ENCODE peak calls at places on chromosomes 13 and 19, in five cellular contexts. T is activated CD8-positive, alpha-beta memory T cell treated with anti-CD3 and anti-CD28 coated beads, Interleukin-2, amount 10 ng/mL, durations not matched to agents 7 days and 5 days; X is body of pancreas; V is gastroesophageal sphincter; Y is naive thymus-derived CD8-positive, alpha-beta T cell. R is an unnamed sample.

GRCh38 chr13:98405690-98406344 is 171.1 kb downstream of the STK24 start:
- ATAC-seq in T (no peak), X (peak; percentile 57), V (no peak), Y (no peak), R (no peak)

GRCh38 chr19:41095703-41096102 is 7.5 kb downstream of the CYP2A13 start:
- ATAC-seq in T (peak; percentile 58), X (no peak), V (no peak), Y (peak; percentile 77), R (no peak)

GRCh38 chr13:75760182-75760981 is 124.3 kb downstream of the LMO7 start:
- ATAC-seq in T (peak; percentile 41), X (peak; percentile 86), V (peak; percentile 46), Y (peak; percentile 79), R (no peak)

GRCh38 chr13:80463673-80464352 is 122.9 kb upstream of the SPRY2 start:
- ATAC-seq in T (no peak), X (no peak), V (no peak), Y (no peak), R (no peak)

GRCh38 chr13:52348983-52349780 is 56.8 kb downstream of the THSD1 start:
- ATAC-seq in T (peak; percentile 45), X (no peak), V (no peak), Y (no peak), R (peak; percentile 20)

GRCh38 chr13:87536499-87536898 is 134.7 kb upstream of the SLITRK5 start:
- ATAC-seq in T (no peak), X (no peak), V (no peak), Y (no peak), R (no peak)

GRCh38 chr19:7729831-7730285 is 2.1 kb downstream of the CLEC4G start:
- ATAC-seq in T (no peak), X (no peak), V (no peak), Y (peak; percentile 67), R (peak; percentile 50)

GRCh38 chr13:98773053-98773452 is 20.6 kb upstream of the SLC15A1 start:
- ATAC-seq in T (no peak), X (no peak), V (no peak), Y (no peak), R (no peak)

GRCh38 chr13:103272770-103273169 is 206.6 kb upstream of the SLC10A2 start:
- ATAC-seq in T (no peak), X (no peak), V (no peak), Y (no peak), R (no peak)

GRCh38 chr19:7004313-7004931 is 16.8 kb downstream of the MBD3L2B start:
- ATAC-seq in T (peak; percentile 47), X (no peak), V (no peak), Y (peak; percentile 71), R (no peak)

GRCh38 chr13:73891805-73892204 is 242.4 kb downstream of the KLF12 start:
- ATAC-seq in T (no peak), X (no peak), V (no peak), Y (no peak), R (no peak)

GRCh38 chr19:18499055-18499775 is 22.7 kb downstream of the ELL start:
- ATAC-seq in T (no peak), X (no peak), V (no peak), Y (no peak), R (no peak)

GRCh38 chr19:42113641-42114348 is 18.5 kb downstream of the POU2F2 start:
- ATAC-seq in T (no peak), X (peak; percentile 17), V (peak; percentile 84), Y (no peak), R (peak; percentile 92)

GRCh38 chr13:76016799-76017198 is 380.7 kb downstream of the LMO7 start:
- ATAC-seq in T (peak; percentile 51), X (no peak), V (no peak), Y (no peak), R (no peak)

GRCh38 chr13:99984134-99984462 is 2.5 kb downstream of the ZIC2 start:
- ATAC-seq in T (no peak), X (no peak), V (no peak), Y (no peak), R (no peak)

GRCh38 chr19:19502808-19503602 is 12.3 kb downstream of the TSSK6 start:
- ATAC-seq in T (no peak), X (no peak), V (no peak), Y (no peak), R (no peak)

GRCh38 chr19:16470911-16471811 is 609 bp downstream of the EPS15L1 start:
- ATAC-seq in T (peak; percentile 28), X (peak; percentile 4), V (peak; percentile 4), Y (peak; percentile 16), R (peak; percentile 54)

GRCh38 chr19:35034005-35034502 is 3.8 kb downstream of the SCN1B start:
- ATAC-seq in T (no peak), X (no peak), V (no peak), Y (no peak), R (no peak)

GRCh38 chr13:26460652-26461051 is 96.8 kb upstream of the WASF3 start:
- ATAC-seq in T (no peak), X (peak; percentile 45), V (peak; percentile 80), Y (no peak), R (no peak)

GRCh38 chr19:56294557-56294956 is 20.1 kb downstream of the ZSCAN5A start:
- ATAC-seq in T (no peak), X (no peak), V (no peak), Y (no peak), R (no peak)

GRCh38 chr19:28878862-28879566 is 333.9 kb downstream of the UQCRFS1 start:
- ATAC-seq in T (no peak), X (no peak), V (no peak), Y (no peak), R (no peak)

GRCh38 chr19:54523403-54523802 is 20.8 kb downstream of the LAIR2 start:
- ATAC-seq in T (peak; percentile 80), X (no peak), V (no peak), Y (no peak), R (no peak)

GRCh38 chr19:13051581-13052165 is 51.0 kb downstream of the LYL1 start:
- ATAC-seq in T (peak; percentile 42), X (peak; percentile 33), V (peak; percentile 44), Y (peak; percentile 42), R (no peak)

GRCh38 chr19:4495471-4495870 is 22.8 kb downstream of the PLIN4 start:
- ATAC-seq in T (no peak), X (no peak), V (no peak), Y (no peak), R (no peak)

GRCh38 chr19:10961073-10961762 is 388 bp downstream of the SMARCA4 start:
- ATAC-seq in T (peak; percentile 31), X (peak; percentile 60), V (peak; percentile 57), Y (peak; percentile 54), R (peak; percentile 73)

GRCh38 chr13:30049692-30050091 is 199.3 kb upstream of the UBL3 start:
- ATAC-seq in T (peak; percentile 63), X (no peak), V (no peak), Y (no peak), R (no peak)

GRCh38 chr13:33109801-33110200 is 93.6 kb downstream of the KL start:
- ATAC-seq in T (no peak), X (no peak), V (no peak), Y (no peak), R (no peak)

GRCh38 chr13:112783135-112783945 is 93.5 kb downstream of the ATP11A start:
- ATAC-seq in T (no peak), X (peak; percentile 42), V (peak; percentile 62), Y (no peak), R (no peak)

GRCh38 chr19:50415661-50416033 is 3.1 kb upstream of the SPIB start:
- ATAC-seq in T (no peak), X (no peak), V (peak; percentile 16), Y (peak; percentile 23), R (peak; percentile 77)

GRCh38 chr19:54905908-54906511 is at the start of gene NCR1:
- ATAC-seq in T (peak; percentile 57), X (no peak), V (no peak), Y (no peak), R (no peak)

GRCh38 chr13:98171806-98172569 is 5.1 kb downstream of the RNF113B start:
- ATAC-seq in T (no peak), X (peak; percentile 44), V (peak; percentile 20), Y (no peak), R (no peak)

GRCh38 chr19:15556634-15557181 is 48.4 kb downstream of the CYP4F22 start:
- ATAC-seq in T (peak; percentile 7), X (no peak), V (no peak), Y (no peak), R (peak; percentile 9)

GRCh38 chr19:48549380-48549779 is 2.6 kb upstream of the SULT2B1 start:
- ATAC-seq in T (no peak), X (no peak), V (no peak), Y (no peak), R (no peak)

GRCh38 chr19:18672044-18672451 is 11.4 kb upstream of the CRTC1 start:
- ATAC-seq in T (no peak), X (no peak), V (peak; percentile 15), Y (no peak), R (no peak)

GRCh38 chr19:720691-721160 is 12.0 kb downstream of the PALM start:
- ATAC-seq in T (no peak), X (no peak), V (no peak), Y (no peak), R (peak; percentile 22)

R was measured in stimulated activated memory B cell treated with anti-CD40 and anti-IgM and Interleukin-4, amounts not matched to agents 10 μg/mL and 1 μg/mL and 100 μg/mL, for 72 hours.